ENCODE peak calls at places on chromosome 16, in seven cellular contexts. P is GM03348; D is NCI-H446 treated with DMSO at 0.1 percent for 48 hours; K is NCI-H460; J is NCI-H345; N is naive thymus-derived CD8-positive, alpha-beta T cell; B is stimulated activated CD4-positive, alpha-beta T cell treated with anti-CD3 and anti-CD28 coated beads, Interleukin-2, amount 100 ng/mL, for 24 hours. L is an unnamed sample.

GRCh38 chr16:17301593-17302135 is 169.1 kb downstream of the XYLT1 start:
- DNase-seq in J (no peak), D (no peak), K (no peak), P (no peak), B (no peak), N (no peak), L (no peak)

GRCh38 chr16:17467923-17468540 is 2.7 kb downstream of the XYLT1 start:
- DNase-seq in J (peak), K (peak), P (peak), B (peak), D (no peak), N (no peak), L (peak)

GRCh38 chr16:30521873-30522641 is 4.3 kb downstream of the ZNF768 start:
- DNase-seq in K (no peak), N (no peak), P (no peak), D (no peak), B (no peak), J (no peak), L (no peak)

GRCh38 chr16:67342616-67343015 is 16.0 kb downstream of the LRRC36 start:
- DNase-seq in B (no peak), N (no peak), K (no peak), D (no peak), J (no peak), P (no peak), L (no peak)

GRCh38 chr16:87375426-87376135 is 8.0 kb downstream of the FBXO31 start:
- DNase-seq in D (no peak), P (peak), J (no peak), K (no peak), N (no peak), B (no peak), L (no peak)

GRCh38 chr16:80536246-80536645 is 4.5 kb upstream of the DYNLRB2 start:
- DNase-seq in B (no peak), K (no peak), J (no peak), N (no peak), P (no peak), D (no peak), L (no peak)

GRCh38 chr16:86419518-86419917 is 90.8 kb upstream of the FOXF1 start:
- DNase-seq in K (no peak), J (no peak), D (no peak), B (no peak), N (no peak), P (no peak), L (no peak)

GRCh38 chr16:76081936-76082335 is 195.3 kb upstream of the CNTNAP4 start:
- DNase-seq in N (no peak), B (no peak), K (no peak), P (no peak), D (no peak), J (no peak), L (no peak)

GRCh38 chr16:10256855-10257641 is 74.8 kb upstream of the GRIN2A start:
- DNase-seq in D (no peak), J (no peak), K (peak), P (peak), N (peak), B (peak), L (no peak)

GRCh38 chr16:58027341-58028167 is 2.0 kb downstream of the MMP15 start:
- DNase-seq in D (no peak), K (no peak), B (no peak), N (no peak), J (no peak), P (peak), L (no peak)

GRCh38 chr16:3793161-3793576 is 75.8 kb upstream of the TRAP1 start:
- DNase-seq in P (no peak), J (no peak), N (no peak), D (no peak), B (no peak), K (no peak), L (peak)

GRCh38 chr16:75304521-75305363 is 53.3 kb upstream of the BCAR1 start:
- DNase-seq in P (peak), N (no peak), B (no peak), K (no peak), D (no peak), J (no peak), L (peak)

GRCh38 chr16:87387942-87388817 is 4.0 kb upstream of the MAP1LC3B start:
- DNase-seq in D (peak), B (peak), J (peak), N (peak), P (peak), K (peak), L (peak)

GRCh38 chr16:22321340-22322001 is 24.3 kb downstream of the POLR3E start:
- DNase-seq in B (peak), J (peak), N (peak), D (peak), P (peak), K (peak), L (peak)

GRCh38 chr16:81095653-81095952 is 592 bp downstream of the GCSH start:
- DNase-seq in P (no peak), B (no peak), K (peak), N (no peak), D (no peak), J (no peak), L (no peak)

GRCh38 chr16:31077592-31078199 is 3.5 kb downstream of the ZNF646 start:
- DNase-seq in K (no peak), P (no peak), D (no peak), B (no peak), N (no peak), J (no peak), L (no peak)

GRCh38 chr16:55102077-55102476 is 171.4 kb downstream of the IRX5 start:
- DNase-seq in D (no peak), K (no peak), B (no peak), N (no peak), P (no peak), J (no peak), L (no peak)